ENCODE peak calls at places on chromosomes 11 and 22, in eight cellular contexts. D, O, B, R, W, M, P and X are unnamed samples.

GRCh38 chr11:30760341-30760740 is 174.2 kb upstream of the MPPED2 start:
- DNase-seq in B (no peak), W (no peak), R (no peak), D (no peak), O (no peak), P (no peak), M (no peak), X (no peak)

GRCh38 chr11:76765863-76766350 is 17.2 kb upstream of the TSKU start:
- DNase-seq in R (no peak), B (no peak), M (no peak), P (no peak), D (no peak), O (no peak), W (no peak), X (no peak)

GRCh38 chr11:109390752-109391151 is 31.2 kb upstream of the C11orf87 start:
- DNase-seq in R (no peak), D (no peak), W (no peak), B (no peak), P (no peak), M (no peak), O (no peak), X (no peak)

GRCh38 chr22:23302171-23303002 is 122.1 kb downstream of the BCR start:
- DNase-seq in B (peak; percentile 36), W (no peak), D (no peak), P (no peak), R (no peak), O (no peak), M (no peak), X (no peak)

GRCh38 chr11:65008016-65008415 is 5.9 kb upstream of the ARL2 start:
- DNase-seq in R (no peak), P (no peak), B (no peak), W (no peak), D (no peak), O (no peak), M (no peak), X (no peak)

GRCh38 chr11:17767301-17767885 is 32.8 kb downstream of the KCNC1 start:
- DNase-seq in P (no peak), R (no peak), W (peak; percentile 38), O (no peak), B (no peak), D (no peak), M (no peak), X (peak; percentile 85)

GRCh38 chr22:44068422-44069191 is 44.5 kb downstream of the PARVB start:
- DNase-seq in R (no peak), O (no peak), M (peak; percentile 37), P (no peak), D (no peak), W (peak; percentile 78), B (no peak), X (no peak)

GRCh38 chr22:24996420-24996952 is 44.0 kb downstream of the KIAA1671 start:
- DNase-seq in D (no peak), W (no peak), M (no peak), O (no peak), B (peak; percentile 48), R (peak; percentile 93), P (no peak), X (no peak)

GRCh38 chr11:14373941-14374646 is 15.1 kb upstream of the RRAS2 start:
- DNase-seq in M (no peak), B (peak; percentile 76), O (no peak), P (no peak), R (no peak), D (no peak), W (no peak), X (no peak)

GRCh38 chr22:34880667-34881066 is 185.3 kb upstream of the ISX start:
- DNase-seq in D (peak; percentile 14), B (no peak), W (no peak), R (no peak), O (no peak), P (no peak), M (no peak), X (no peak)

GRCh38 chr11:70760416-70761020 is 362.2 kb downstream of the CTTN start:
- DNase-seq in W (peak; percentile 45), R (no peak), B (no peak), P (no peak), D (no peak), O (no peak), M (no peak), X (no peak)

GRCh38 chr11:6194065-6194581 is 4.9 kb upstream of the OR52W1 start:
- DNase-seq in B (no peak), R (no peak), P (no peak), M (no peak), O (no peak), D (peak; percentile 25), W (no peak), X (no peak)

GRCh38 chr22:38455530-38456271 is 702 bp upstream of the KCNJ4 start:
- DNase-seq in M (no peak), D (peak; percentile 59), R (peak; percentile 75), B (no peak), P (peak; percentile 24), O (no peak), W (no peak), X (no peak)

GRCh38 chr22:36701941-36702640 is 1.5 kb downstream of the CACNG2 start:
- DNase-seq in M (no peak), P (no peak), W (no peak), D (no peak), B (no peak), R (no peak), O (no peak), X (no peak)

GRCh38 chr11:68139395-68139794 is 18.2 kb upstream of the CHKA start:
- DNase-seq in P (no peak), B (no peak), W (no peak), D (no peak), M (no peak), O (no peak), R (no peak), X (no peak)

GRCh38 chr22:36009085-36009484 is 19.5 kb downstream of the RBFOX2 start:
- DNase-seq in O (no peak), P (no peak), W (no peak), R (no peak), M (no peak), B (peak; percentile 77), D (no peak), X (peak; percentile 44)

GRCh38 chr22:41659941-41660340 is 28.7 kb downstream of the SNU13 start:
- DNase-seq in R (no peak), O (no peak), M (no peak), D (no peak), P (no peak), W (no peak), B (no peak), X (no peak)

GRCh38 chr22:37741312-37741795 is 44.5 kb downstream of the TRIOBP start:
- DNase-seq in D (peak; percentile 81), M (peak; percentile 86), B (peak; percentile 99), W (peak; percentile 85), P (no peak), R (peak; percentile 97), O (no peak), X (no peak)

GRCh38 chr11:40188848-40189247 is 1270.6 kb downstream of the LRRC4C start:
- DNase-seq in R (no peak), M (no peak), B (no peak), O (peak; percentile 1), W (no peak), P (no peak), D (no peak), X (no peak)

GRCh38 chr11:64868904-64869570 is 9.4 kb downstream of the EHD1 start:
- DNase-seq in M (no peak), R (peak; percentile 65), D (no peak), W (no peak), O (no peak), B (peak; percentile 87), P (peak; percentile 48), X (no peak)

GRCh38 chr22:49716441-49716840 is 111.2 kb downstream of the BRD1 start:
- DNase-seq in P (no peak), W (no peak), R (no peak), D (no peak), O (no peak), M (no peak), B (no peak), X (no peak)

GRCh38 chr22:46085831-46086576 is 64.3 kb upstream of the PPARA start:
- DNase-seq in R (no peak), P (no peak), W (peak; percentile 93), B (peak; percentile 51), D (no peak), O (no peak), M (peak; percentile 90), X (no peak)

GRCh38 chr22:35940166-35940565 is 88.5 kb downstream of the RBFOX2 start:
- DNase-seq in B (no peak), P (no peak), O (no peak), R (no peak), D (no peak), W (no peak), M (no peak), X (no peak)

GRCh38 chr11:128929991-128930390 is 12.7 kb downstream of the TP53AIP1 start:
- DNase-seq in O (no peak), M (no peak), B (no peak), W (no peak), D (no peak), P (no peak), R (peak; percentile 22), X (no peak)

GRCh38 chr11:116364357-116364756 is 408.4 kb downstream of the BUD13 start:
- DNase-seq in R (no peak), P (no peak), D (no peak), B (no peak), O (no peak), W (no peak), M (no peak), X (no peak)

GRCh38 chr11:63769719-63770443 is 1.3 kb upstream of the ZFTA start:
- DNase-seq in B (no peak), R (peak; percentile 46), O (peak; percentile 68), D (peak; percentile 19), M (no peak), W (no peak), P (no peak), X (peak; percentile 37)

GRCh38 chr11:35343033-35343598 is 76.2 kb downstream of the SLC1A2 start:
- DNase-seq in B (no peak), W (no peak), M (no peak), D (no peak), O (no peak), P (no peak), R (no peak), X (no peak)

GRCh38 chr11:33083918-33084317 is 44.5 kb downstream of the TCP11L1 start:
- DNase-seq in B (no peak), P (no peak), O (no peak), R (no peak), M (no peak), D (no peak), W (no peak), X (no peak)

GRCh38 chr11:31847761-31848160 is 36.6 kb upstream of the PAX6 start:
- DNase-seq in B (no peak), O (no peak), P (no peak), D (no peak), W (no peak), R (no peak), M (no peak), X (no peak)

GRCh38 chr22:43555561-43556515 is 144.0 kb downstream of the MPPED1 start:
- DNase-seq in M (no peak), D (no peak), O (no peak), P (no peak), B (no peak), R (no peak), W (no peak), X (no peak)

GRCh38 chr22:37258810-37259472 is 14.9 kb upstream of the RAC2 start:
- DNase-seq in B (no peak), D (no peak), P (no peak), W (peak; percentile 16), R (no peak), O (no peak), M (no peak), X (peak; percentile 57)

GRCh38 chr22:43642319-43642718 is 169.8 kb downstream of the EFCAB6 start:
- DNase-seq in B (no peak), R (no peak), W (no peak), P (no peak), M (no peak), D (no peak), O (no peak), X (no peak)

GRCh38 chr11:119729581-119730346 is 764 bp upstream of the NECTIN1 start:
- DNase-seq in M (peak; percentile 71), W (peak; percentile 79), P (no peak), B (peak; percentile 73), O (no peak), R (no peak), D (peak; percentile 57), X (no peak)

GRCh38 chr11:27282141-27282590 is 80.8 kb downstream of the CCDC34 start:
- DNase-seq in W (no peak), D (peak; percentile 43), R (no peak), M (peak; percentile 33), O (no peak), B (peak; percentile 87), P (no peak), X (no peak)